ENCODE peak calls at places on chromosomes 6 and 20, in six cellular contexts. U is CD4-positive, alpha-beta T cell; J is tibial artery; L is foreskin fibroblast; Q is dorsolateral prefrontal cortex; M is IMR-90. C is an unnamed sample.

GRCh38 chr6:24501914-24502313 is 7.1 kb downstream of the ALDH5A1 start:
- DNase-seq in U (no peak), J (no peak), L (no peak), Q (no peak), M (no peak), C (no peak)

GRCh38 chr6:166459272-166459671 is 76.5 kb upstream of the MPC1 start:
- DNase-seq in U (no peak), J (no peak), L (no peak), Q (no peak), M (no peak), C (no peak)

GRCh38 chr6:34771727-34772126 is 14.4 kb downstream of the SNRPC start:
- DNase-seq in U (no peak), J (no peak), L (peak; percentile 42), Q (no peak), M (peak; percentile 83), C (no peak)

GRCh38 chr6:109874086-109874485 is 104.0 kb upstream of the GPR6 start:
- DNase-seq in U (no peak), J (no peak), L (no peak), Q (no peak), M (no peak), C (no peak)

GRCh38 chr6:14671937-14672336 is 554.4 kb downstream of the CD83 start:
- DNase-seq in U (no peak), J (no peak), L (no peak), Q (no peak), M (no peak), C (no peak)

GRCh38 chr20:59320426-59320825 is 20.0 kb downstream of the EDN3 start:
- DNase-seq in U (no peak), J (no peak), L (no peak), Q (no peak), M (no peak), C (no peak)

GRCh38 chr6:2952557-2953095 is 18.7 kb downstream of the SERPINB6 start:
- DNase-seq in U (peak; percentile 37), J (peak; percentile 70), L (peak; percentile 89), Q (peak; percentile 78), M (peak; percentile 91), C (peak; percentile 76)

GRCh38 chr6:78436335-78436734 is 431.0 kb upstream of the IRAK1BP1 start:
- DNase-seq in U (no peak), J (no peak), L (peak; percentile 14), Q (no peak), M (peak; percentile 33), C (no peak)

GRCh38 chr20:60048634-60049578 is 90.7 kb downstream of the CDH26 start:
- DNase-seq in U (no peak), J (no peak), L (no peak), Q (no peak), M (no peak), C (no peak)

GRCh38 chr6:129795261-129795660 is 65.9 kb downstream of the TMEM244 start:
- DNase-seq in U (no peak), J (no peak), L (no peak), Q (no peak), M (no peak), C (no peak)

GRCh38 chr6:160767019-160767646 is 65.1 kb downstream of the PLG start:
- DNase-seq in U (peak; percentile 21), J (peak; percentile 29), L (no peak), Q (peak; percentile 85), M (no peak), C (peak; percentile 76)

GRCh38 chr6:18431581-18431980 is 44.4 kb downstream of the RNF144B start:
- DNase-seq in U (no peak), J (no peak), L (no peak), Q (no peak), M (peak; percentile 16), C (no peak)

GRCh38 chr20:20812141-20812540 is 99.7 kb upstream of the RALGAPA2 start:
- DNase-seq in U (no peak), J (no peak), L (no peak), Q (no peak), M (no peak), C (no peak)

GRCh38 chr6:28719275-28719940 is 193.7 kb downstream of the GPX5 start:
- DNase-seq in U (no peak), J (no peak), L (no peak), Q (no peak), M (peak; percentile 50), C (no peak)

GRCh38 chr20:48688579-48688978 is 139.2 kb downstream of the PREX1 start:
- DNase-seq in U (no peak), J (no peak), L (no peak), Q (no peak), M (no peak), C (no peak)

GRCh38 chr6:106807946-106808611 is 166.4 kb downstream of the CD24 start:
- DNase-seq in U (no peak), J (no peak), L (no peak), Q (no peak), M (no peak), C (no peak)
- TF ChIP-seq CTCF in U (no peak), J (no peak), L (no peak), Q (no peak), M (no peak), C (no peak)

GRCh38 chr20:43694763-43695162 is 27.8 kb downstream of the MYBL2 start:
- DNase-seq in U (no peak), J (no peak), L (no peak), Q (no peak), M (no peak), C (no peak)

GRCh38 chr20:43695571-43695970 is 28.7 kb downstream of the MYBL2 start:
- DNase-seq in U (no peak), J (no peak), L (no peak), Q (no peak), M (no peak), C (no peak)

GRCh38 chr20:43690943-43691598 is 24.2 kb downstream of the MYBL2 start:
- DNase-seq in U (no peak), J (no peak), L (no peak), Q (no peak), M (no peak), C (no peak)

GRCh38 chr20:43689165-43689564 is 22.3 kb downstream of the MYBL2 start:
- DNase-seq in U (no peak), J (no peak), L (no peak), Q (no peak), M (no peak), C (no peak)

GRCh38 chr20:43691928-43692524 is 25.1 kb downstream of the MYBL2 start:
- DNase-seq in U (peak; percentile 32), J (no peak), L (no peak), Q (peak; percentile 53), M (peak; percentile 18), C (peak; percentile 58)
- TF ChIP-seq CTCF in U (peak; percentile 52), J (peak; percentile 22), L (peak; percentile 70), Q (peak; percentile 55), M (peak; percentile 52), C (peak; percentile 65)

DNA sequence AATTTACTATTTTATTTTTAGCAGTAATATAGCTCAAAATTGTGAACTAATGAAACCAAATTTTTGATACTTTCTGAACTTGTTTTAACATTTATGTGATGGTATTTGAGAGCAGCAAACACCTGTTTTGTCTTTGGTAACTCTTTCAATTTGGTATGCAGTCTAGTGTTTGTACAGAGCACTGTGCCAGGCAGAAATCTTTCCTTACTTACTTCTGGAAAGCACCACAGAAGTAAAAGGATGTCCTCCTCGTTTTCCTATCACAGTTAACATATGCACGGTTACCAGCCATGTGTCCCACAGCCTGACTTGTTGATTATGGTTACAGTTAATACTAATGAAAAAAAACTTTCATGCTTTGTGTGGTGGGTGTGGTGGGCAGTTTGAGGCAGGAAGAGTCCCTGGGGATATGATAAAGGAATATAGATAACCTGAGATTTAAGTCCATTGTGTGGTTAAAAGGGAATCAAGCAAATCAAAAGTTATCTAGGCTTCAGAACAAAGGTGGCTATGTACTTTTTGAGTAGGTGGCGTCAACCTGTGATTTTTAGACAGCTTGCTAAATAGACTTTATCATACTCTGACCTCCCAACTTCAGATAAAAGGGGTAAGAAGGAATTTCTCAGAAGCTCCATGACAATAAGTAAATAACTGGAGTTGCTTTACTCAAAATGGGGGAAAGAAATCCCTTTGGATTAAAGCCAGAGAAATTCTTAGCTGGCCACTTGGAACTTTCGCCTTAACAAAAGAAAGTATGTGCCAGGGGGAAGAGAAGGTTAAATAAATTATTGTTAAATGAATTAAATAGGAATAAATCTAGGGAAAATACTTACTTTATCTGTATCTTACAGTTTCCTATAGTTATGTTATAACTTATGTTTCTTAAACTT is 20.1 kb upstream of the COL10A1 start:
- DNase-seq in U (no peak), J (no peak), L (no peak), Q (no peak), M (no peak), C (no peak)
- TF ChIP-seq CTCF in U (no peak), J (no peak), L (no peak), Q (no peak), M (no peak), C (no peak)

DNA sequence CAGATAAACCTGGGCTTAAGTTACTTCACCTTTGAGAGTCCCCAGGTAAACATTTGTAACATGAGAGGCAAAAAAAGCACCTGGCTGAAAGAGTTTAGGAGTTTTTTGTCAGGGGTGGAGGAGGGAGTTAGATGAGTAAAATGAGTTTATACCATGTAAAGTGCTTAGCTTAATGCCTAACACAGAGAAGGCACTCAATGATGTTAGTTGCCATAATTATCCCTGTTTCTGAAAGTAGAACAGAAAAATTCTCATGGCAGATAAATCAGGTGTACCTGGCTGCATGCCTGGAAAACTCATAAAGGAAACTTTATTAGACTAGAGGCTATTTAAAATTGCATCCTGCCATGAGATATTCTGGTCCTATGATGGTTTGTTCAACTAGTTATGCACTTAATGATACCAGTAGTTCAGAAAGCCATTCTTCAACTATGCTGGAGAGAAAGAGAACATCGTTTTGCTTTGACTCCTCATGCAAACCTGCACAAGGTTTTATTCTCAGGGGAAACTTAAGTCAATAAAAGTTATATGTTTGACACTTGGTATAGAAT is 40.4 kb downstream of the FBXO5 start:
- DNase-seq in U (no peak), J (no peak), L (no peak), Q (no peak), M (no peak), C (no peak)
- TF ChIP-seq CTCF in U (no peak), J (no peak), L (no peak), Q (no peak), M (no peak), C (no peak)

GRCh38 chr20:46348231-46348803 is 40.0 kb upstream of the CDH22 start:
- DNase-seq in U (no peak), J (no peak), L (no peak), Q (no peak), M (peak; percentile 22), C (peak; percentile 24)
- TF ChIP-seq CTCF in U (no peak), J (no peak), L (peak; percentile 14), Q (no peak), M (no peak), C (no peak)

GRCh38 chr20:44716309-44717106 is 1.3 kb downstream of the CCN5 start:
- DNase-seq in U (no peak), J (no peak), L (no peak), Q (no peak), M (no peak), C (no peak)

GRCh38 chr20:44720617-44720993 is 5.4 kb downstream of the CCN5 start:
- DNase-seq in U (no peak), J (peak; percentile 77), L (peak; percentile 91), Q (peak; percentile 62), M (peak; percentile 25), C (no peak)

GRCh38 chr20:44719841-44720240 is 4.7 kb downstream of the CCN5 start:
- DNase-seq in U (no peak), J (no peak), L (no peak), Q (no peak), M (no peak), C (no peak)

GRCh38 chr20:44715495-44716308 is 533 bp downstream of the CCN5 start:
- DNase-seq in U (no peak), J (no peak), L (no peak), Q (no peak), M (no peak), C (no peak)

GRCh38 chr20:44717986-44718385 is 2.8 kb downstream of the CCN5 start:
- DNase-seq in U (no peak), J (no peak), L (no peak), Q (no peak), M (no peak), C (no peak)
- TF ChIP-seq CTCF in U (no peak), J (peak; percentile 33), L (peak; percentile 34), Q (peak; percentile 43), M (peak; percentile 20), C (peak; percentile 49)

C was measured in neural crest cell.